ENCODE peak calls at places on chromosomes 11 and 22, in nine cellular contexts. F is ureter; N is CD8-positive, alpha-beta T cell; S is GM19239; B is stimulated activated CD4-positive, alpha-beta T cell treated with anti-CD3 and anti-CD28 coated beads, TNF-alpha, amount 100 ng/mL, for 1 hour; K is naive thymus-derived CD8-positive, alpha-beta T cell; U is stimulated activated CD8-positive, alpha-beta memory T cell treated with anti-CD3 and anti-CD28 coated beads, Interleukin-15, amount 100 ng/mL, for 4 hours; Y is AG20443; X is posterior cingulate gyrus. W is an unnamed sample.

GRCh38 chr22:38649841-38650522 is 6.2 kb downstream of the FAM227A start:
- DNase-seq in U (no peak), B (no peak), N (no peak), Y (no peak), K (no peak), F (no peak), X (no peak), S (no peak), W (no peak)

GRCh38 chr11:46120711-46121327 is 435 bp downstream of the PHF21A start:
- DNase-seq in B (no peak), U (no peak), X (no peak), K (no peak), Y (peak; percentile 46), F (no peak), N (peak; percentile 64), S (no peak), W (no peak)

GRCh38 chr11:126290887-126291286 is 8.0 kb downstream of the TIRAP start:
- DNase-seq in F (no peak), Y (no peak), U (no peak), B (no peak), S (no peak), N (no peak), X (no peak), K (no peak), W (no peak)

GRCh38 chr22:20533095-20533878 is 25.9 kb downstream of the MED15 start:
- DNase-seq in K (no peak), S (no peak), F (no peak), B (no peak), X (no peak), Y (no peak), N (no peak), U (no peak), W (no peak)

GRCh38 chr11:66683877-66684276 is 6.2 kb upstream of the RBM4B start:
- DNase-seq in K (no peak), N (no peak), B (no peak), Y (no peak), F (no peak), S (no peak), X (no peak), U (no peak), W (no peak)

GRCh38 chr11:90737328-90738050 is 514.6 kb upstream of the CHORDC1 start:
- DNase-seq in Y (no peak), B (no peak), F (no peak), S (no peak), K (no peak), N (no peak), U (no peak), X (no peak), W (no peak)

GRCh38 chr22:39317084-39317755 is 2.2 kb downstream of the RPL3 start:
- DNase-seq in B (no peak), F (no peak), X (no peak), Y (no peak), U (no peak), K (no peak), S (no peak), N (no peak), W (no peak)

GRCh38 chr22:40178417-40179409 is 988 bp downstream of the TNRC6B start:
- DNase-seq in B (no peak), S (no peak), K (peak; percentile 19), Y (no peak), N (no peak), X (no peak), F (no peak), U (no peak), W (peak; percentile 54)

GRCh38 chr22:43554259-43554636 is 142.4 kb downstream of the MPPED1 start:
- DNase-seq in N (no peak), Y (no peak), U (no peak), X (no peak), S (no peak), B (no peak), K (no peak), F (no peak), W (no peak)

GRCh38 chr22:46081036-46081830 is 69.1 kb upstream of the PPARA start:
- DNase-seq in N (no peak), U (no peak), F (no peak), K (no peak), B (no peak), S (no peak), X (peak; percentile 40), Y (no peak), W (peak; percentile 43)

GRCh38 chr11:131977231-131977630 is 606.8 kb downstream of the NTM start:
- DNase-seq in X (no peak), N (no peak), B (no peak), K (no peak), Y (peak; percentile 56), F (no peak), S (no peak), U (no peak), W (peak; percentile 52)

W was measured in fibroblast of the aortic adventitia.